ENCODE peak calls at places on chromosomes 12 and 14, in four cellular contexts. One of them, this sample, is unnamed.

GRCh38 chr12:56591111-56591510 is 39.0 kb downstream of the BAZ2A start:
- ATAC-seq in GM12878: no peak
- ATAC-seq in HCT116: no peak
- ATAC-seq in HepG2: peak; percentile 15
- ATAC-seq in this sample: no peak

GRCh38 chr12:11641522-11641921 is 8.0 kb upstream of the ETV6 start:
- ATAC-seq in HepG2: no peak
- ATAC-seq in GM12878: no peak
- ATAC-seq in HCT116: no peak
- ATAC-seq in this sample: no peak

GRCh38 chr14:100824156-100824555 is 1.8 kb upstream of the MEG3 start:
- ATAC-seq in HepG2: no peak
- ATAC-seq in HCT116: peak; percentile 67
- ATAC-seq in GM12878: peak; percentile 42
- ATAC-seq in this sample: peak; percentile 56

GRCh38 chr12:93962336-93962735 is 186.0 kb upstream of the PLXNC1 start:
- ATAC-seq in HCT116: no peak
- ATAC-seq in HepG2: no peak
- ATAC-seq in GM12878: no peak
- ATAC-seq in this sample: no peak

GRCh38 chr12:1881936-1882335 is 36.5 kb downstream of the CACNA2D4 start:
- ATAC-seq in HepG2: no peak
- ATAC-seq in GM12878: no peak
- ATAC-seq in HCT116: no peak
- ATAC-seq in this sample: no peak

GRCh38 chr14:54901380-54902142 is 1.1 kb downstream of the GCH1 start:
- ATAC-seq in GM12878: peak; percentile 10
- ATAC-seq in HepG2: no peak
- ATAC-seq in HCT116: peak; percentile 45
- ATAC-seq in this sample: peak; percentile 6

GRCh38 chr12:116319316-116319715 is 41.8 kb upstream of the MED13L start:
- ATAC-seq in GM12878: no peak
- ATAC-seq in HCT116: no peak
- ATAC-seq in HepG2: no peak
- ATAC-seq in this sample: no peak

GRCh38 chr12:33634544-33634943 is 194.9 kb upstream of the SYT10 start:
- ATAC-seq in GM12878: peak; percentile 22
- ATAC-seq in HCT116: no peak
- ATAC-seq in HepG2: no peak
- ATAC-seq in this sample: no peak

GRCh38 chr14:28467611-28468010 is 299.0 kb upstream of the FOXG1 start:
- ATAC-seq in HCT116: no peak
- ATAC-seq in HepG2: no peak
- ATAC-seq in GM12878: no peak
- ATAC-seq in this sample: no peak

GRCh38 chr12:32444895-32445294 is 45.5 kb downstream of the FGD4 start:
- ATAC-seq in HCT116: peak; percentile 73
- ATAC-seq in GM12878: peak; percentile 28
- ATAC-seq in HepG2: no peak
- ATAC-seq in this sample: no peak

GRCh38 chr12:124322271-124322998 is 27.5 kb downstream of the RFLNA start:
- ATAC-seq in HCT116: no peak
- ATAC-seq in HepG2: no peak
- ATAC-seq in GM12878: peak; percentile 15
- ATAC-seq in this sample: no peak

GRCh38 chr14:104641753-104642539 is 37.4 kb upstream of the TMEM179 start:
- ATAC-seq in HepG2: peak; percentile 6
- ATAC-seq in HCT116: no peak
- ATAC-seq in GM12878: no peak
- ATAC-seq in this sample: no peak

GRCh38 chr14:104644236-104644635 is 39.7 kb upstream of the TMEM179 start:
- ATAC-seq in HCT116: no peak
- ATAC-seq in HepG2: no peak
- ATAC-seq in GM12878: no peak
- ATAC-seq in this sample: no peak

GRCh38 chr14:104642540-104642868 is 37.9 kb upstream of the TMEM179 start:
- ATAC-seq in GM12878: no peak
- ATAC-seq in HCT116: no peak
- ATAC-seq in HepG2: no peak
- ATAC-seq in this sample: no peak

GRCh38 chr14:104644656-104645055 is 40.1 kb upstream of the TMEM179 start:
- ATAC-seq in HCT116: no peak
- ATAC-seq in HepG2: no peak
- ATAC-seq in GM12878: no peak
- ATAC-seq in this sample: no peak

DNA sequence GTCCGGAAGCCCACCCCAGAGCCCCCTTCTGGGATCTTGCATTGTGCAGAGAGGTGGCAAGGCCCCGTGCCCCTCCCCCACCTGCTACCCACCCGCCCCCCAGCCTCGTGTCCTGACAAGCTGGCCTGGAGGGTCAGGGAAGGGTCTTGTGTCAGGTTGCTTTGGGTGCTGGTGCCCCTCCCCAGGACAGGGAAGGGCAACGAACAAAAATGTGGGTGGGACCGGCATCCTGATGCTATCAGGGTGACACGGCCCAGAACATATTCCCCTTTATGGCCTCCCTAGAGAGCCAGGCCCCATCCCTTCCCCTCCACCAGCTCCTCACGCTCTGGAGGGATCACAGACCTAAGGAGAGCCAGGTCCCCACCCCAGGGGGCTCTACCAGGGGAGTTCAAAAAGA is 38.7 kb upstream of the TMEM179 start:
- ATAC-seq in GM12878: no peak
- ATAC-seq in HepG2: no peak
- ATAC-seq in HCT116: no peak
- ATAC-seq in this sample: no peak
- H3K4me3 ChIP-seq in GM12878: no peak overlapping the region
- H3K4me3 ChIP-seq in HepG2: no peak overlapping the region
- H3K4me3 ChIP-seq in HCT116: no peak overlapping the region
- H3K4me3 ChIP-seq in this sample: no peak overlapping the region

GRCh38 chr12:42325776-42326465 is at the start of the genes PPHLN1 and ZCRB1:
- ATAC-seq in HepG2: peak; percentile 97
- ATAC-seq in HCT116: peak; percentile 97
- ATAC-seq in GM12878: peak; percentile 95
- ATAC-seq in this sample: peak; percentile 95
- TF ChIP-seq POLR2A in HepG2: peak; percentile 88
- TF ChIP-seq POLR2A in HCT116: peak; percentile 76
- TF ChIP-seq POLR2A in GM12878: peak; percentile 88
- TF ChIP-seq POLR2A in this sample: no peak

GRCh38 chr12:48889679-48890078 is 24.0 kb upstream of the RND1 start:
- ATAC-seq in HepG2: no peak
- ATAC-seq in HCT116: no peak
- ATAC-seq in GM12878: no peak
- ATAC-seq in this sample: no peak

GRCh38 chr12:48894271-48894670 is 28.6 kb upstream of the RND1 start:
- ATAC-seq in GM12878: no peak
- ATAC-seq in HCT116: no peak
- ATAC-seq in HepG2: no peak
- ATAC-seq in this sample: no peak

GRCh38 chr12:48890657-48891418 is 25.2 kb upstream of the RND1 start:
- ATAC-seq in GM12878: peak; percentile 100
- ATAC-seq in HCT116: peak; percentile 97
- ATAC-seq in HepG2: peak; percentile 97
- ATAC-seq in this sample: peak; percentile 97
- TF ChIP-seq POLR2AphosphoS5 in GM12878: no peak
- TF ChIP-seq POLR2AphosphoS5 in HCT116: no peak
- TF ChIP-seq POLR2AphosphoS5 in HepG2: no peak
- TF ChIP-seq POLR2AphosphoS5 in this sample: no peak

DNA sequence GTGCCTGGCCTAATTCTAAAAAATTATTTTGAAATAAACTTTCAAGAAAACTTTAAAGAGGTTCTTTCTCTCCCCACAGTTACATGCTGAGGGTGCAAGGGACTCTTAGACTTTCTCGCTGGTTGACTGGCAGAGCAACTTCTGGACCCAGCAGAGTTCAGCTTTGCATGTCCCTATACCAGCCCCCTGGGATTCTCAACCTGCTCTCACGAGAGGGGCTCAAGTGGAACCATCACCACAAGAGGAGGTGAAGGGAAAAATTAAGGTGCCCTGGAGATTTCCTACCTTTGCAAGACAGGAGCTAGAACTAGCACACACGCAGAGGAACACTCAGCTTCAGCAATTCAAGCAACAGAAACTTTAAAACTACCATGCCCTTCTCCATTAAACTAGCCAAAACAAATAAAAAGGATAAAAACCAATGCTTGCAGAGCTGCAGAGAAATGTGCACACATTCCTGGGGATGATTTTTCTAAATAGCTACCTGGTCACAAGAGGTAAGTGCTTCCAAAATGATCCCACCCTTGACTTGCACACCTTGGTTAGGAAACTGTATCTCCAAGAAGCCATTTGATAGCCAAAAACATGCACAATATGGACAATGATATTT is 2.5 kb downstream of the HVCN1 start:
- ATAC-seq in HepG2: no peak
- ATAC-seq in GM12878: peak; percentile 5
- ATAC-seq in HCT116: no peak
- ATAC-seq in this sample: no peak
- H3K4me3 ChIP-seq in HepG2: no peak overlapping the region
- H3K4me3 ChIP-seq in GM12878: peak overlapping the region; percentile 90
- H3K4me3 ChIP-seq in HCT116: no peak overlapping the region
- H3K4me3 ChIP-seq in this sample: no peak overlapping the region

This sample was measured in gastroesophageal sphincter.